ENCODE peak calls at places on chromosome 9, in six cellular contexts. O is mesenteric fat pad; R is T47D; Y is left ventricle myocardium inferior; M is effector memory CD4-positive, alpha-beta T cell; X is hypothalamus. K is an unnamed sample.

GRCh38 chr9:36665921-36666429 is 93.3 kb downstream of the MELK start:
- DNase-seq in M (no peak), X (no peak), R (no peak), Y (no peak), O (no peak), K (no peak)

GRCh38 chr9:98219794-98220370 is 27.4 kb upstream of the CORO2A start:
- DNase-seq in M (no peak), R (no peak), X (no peak), Y (no peak), O (no peak), K (no peak)

GRCh38 chr9:73118297-73118696 is 33.4 kb upstream of the ANXA1 start:
- DNase-seq in M (no peak), X (no peak), R (no peak), O (no peak), Y (no peak), K (no peak)

GRCh38 chr9:95009459-95009858 is 283.0 kb downstream of the AOPEP start:
- DNase-seq in M (no peak), X (no peak), Y (no peak), R (no peak), O (no peak), K (no peak)

GRCh38 chr9:127346584-127346983 is 50.4 kb upstream of the SLC2A8 start:
- DNase-seq in Y (no peak), R (no peak), M (no peak), O (no peak), X (no peak), K (no peak)

GRCh38 chr9:133750927-133751649 is 12.9 kb upstream of the SARDH start:
- DNase-seq in Y (no peak), R (no peak), M (no peak), O (peak), X (no peak), K (peak)

GRCh38 chr9:107246259-107247254 is 36.5 kb upstream of the RAD23B start:
- DNase-seq in O (no peak), Y (no peak), X (no peak), R (no peak), M (no peak), K (no peak)

GRCh38 chr9:21096172-21096900 is 18.6 kb upstream of the IFNB1 start:
- DNase-seq in O (no peak), M (peak), Y (no peak), X (no peak), R (no peak), K (no peak)

GRCh38 chr9:71863652-71864051 is 47.3 kb downstream of the ABHD17B start:
- DNase-seq in R (no peak), O (no peak), X (no peak), Y (no peak), M (no peak), K (no peak)

GRCh38 chr9:17614929-17615328 is 36.1 kb downstream of the SH3GL2 start:
- DNase-seq in O (no peak), M (no peak), Y (no peak), R (no peak), X (no peak), K (no peak)

GRCh38 chr9:99253134-99253533 is 31.1 kb downstream of the SEC61B start:
- DNase-seq in X (no peak), R (no peak), M (no peak), Y (no peak), O (no peak), K (no peak)

GRCh38 chr9:8071445-8071798 is 271.8 kb upstream of the DMAC1 start:
- DNase-seq in Y (peak), M (no peak), X (no peak), R (no peak), O (no peak), K (no peak)

GRCh38 chr9:108163321-108164005 is 673.9 kb upstream of the KLF4 start:
- DNase-seq in M (no peak), Y (no peak), R (no peak), O (no peak), X (no peak), K (no peak)

GRCh38 chr9:13568446-13568845 is 289.0 kb upstream of the MPDZ start:
- DNase-seq in X (peak), R (no peak), M (no peak), Y (no peak), O (no peak), K (no peak)

GRCh38 chr9:114282926-114283325 is 40.0 kb upstream of the ORM1 start:
- DNase-seq in Y (peak), X (no peak), O (peak), M (no peak), R (no peak), K (no peak)

GRCh38 chr9:97419315-97419867 is 7.5 kb downstream of the TDRD7 start:
- DNase-seq in M (no peak), R (no peak), X (no peak), Y (no peak), O (no peak), K (no peak)

GRCh38 chr9:94619012-94619411 is 20.3 kb downstream of the FBP1 start:
- DNase-seq in O (no peak), R (no peak), X (no peak), M (no peak), Y (no peak), K (no peak)

GRCh38 chr9:87889882-87890252 is 7.2 kb downstream of the SPATA31E1 start:
- DNase-seq in Y (no peak), O (no peak), M (no peak), R (no peak), X (no peak), K (no peak)

GRCh38 chr9:105883847-105884246 is 189.5 kb downstream of the TMEM38B start:
- DNase-seq in M (no peak), Y (no peak), R (no peak), O (no peak), X (no peak), K (no peak)

GRCh38 chr9:136944519-136945332 is at the start of the genes C8G and FBXW5:
- DNase-seq in Y (peak), M (peak), R (peak), O (peak), X (peak), K (peak)

GRCh38 chr9:105697871-105698270 is 3.5 kb downstream of the TMEM38B start:
- DNase-seq in O (no peak), R (no peak), X (no peak), Y (no peak), M (no peak), K (no peak)

GRCh38 chr9:76557674-76558073 is 98.7 kb downstream of the GCNT1 start:
- DNase-seq in Y (no peak), O (no peak), R (no peak), X (no peak), M (no peak), K (no peak)

K was measured in testis.